ENCODE peak calls at places on chromosome 16, in nine cellular contexts. A, B, F, P, V, Q, X, G and N are unnamed samples. For H3K27me3 and H3K9me2, the result is how much of the 10 kb centered on the place peaks cover.

GRCh38 chr16:87126403-87127025 is 190.7 kb downstream of the C16orf95 start:
- DNase-seq in A (no peak), B (no peak), F (no peak), P (no peak), V (no peak), Q (no peak), X (no peak), G (no peak), N (no peak)

GRCh38 chr16:24328835-24329418 is 72.8 kb downstream of the CACNG3 start:
- DNase-seq in A (no peak), B (no peak), F (no peak), P (no peak), V (no peak), Q (no peak), X (no peak), G (peak), N (no peak)

GRCh38 chr16:48687421-48688038 is 77.5 kb upstream of the N4BP1 start:
- DNase-seq in A (peak), B (peak), F (peak), P (peak), V (peak), Q (peak), X (peak), G (peak), N (peak)

GRCh38 chr16:75208861-75209505 is 2.0 kb upstream of the CTRB2 start:
- DNase-seq in A (no peak), B (no peak), F (no peak), P (no peak), V (no peak), Q (no peak), X (no peak), G (no peak), N (no peak)

GRCh38 chr16:55257971-55258613 is 65.9 kb upstream of the IRX6 start:
- DNase-seq in A (peak), B (peak), F (no peak), P (peak), V (peak), Q (peak), X (peak), G (peak), N (no peak)

GRCh38 chr16:67158637-67159600 is 790 bp downstream of the TRADD start:
- DNase-seq in A (no peak), B (peak), F (peak), P (peak), V (peak), Q (peak), X (peak), G (peak), N (peak)

GRCh38 chr16:69179255-69180010 is 7.5 kb upstream of the SNTB2 start:
- DNase-seq in A (no peak), B (peak), F (peak), P (peak), V (peak), Q (peak), X (no peak), G (no peak), N (peak)

GRCh38 chr16:68022278-68022727 is 729 bp downstream of the DDX28 start:
- DNase-seq in A (no peak), B (peak), F (no peak), P (no peak), V (no peak), Q (no peak), X (no peak), G (no peak), N (no peak)

GRCh38 chr16:20807822-20808207 is 1.5 kb downstream of the REXO5 start:
- DNase-seq in A (no peak), B (no peak), F (no peak), P (no peak), V (no peak), Q (no peak), X (no peak), G (no peak), N (no peak)

GRCh38 chr16:47371615-47372014 is 89.2 kb downstream of the ITFG1 start:
- DNase-seq in A (no peak), B (no peak), F (no peak), P (no peak), V (no peak), Q (no peak), X (no peak), G (no peak), N (no peak)

GRCh38 chr16:746637-747036 is 5.8 kb upstream of the CIAO3 start:
- DNase-seq in A (no peak), B (no peak), F (no peak), P (no peak), V (no peak), Q (no peak), X (no peak), G (no peak), N (no peak)
- H3K27me3 ChIP-seq in A (under half), B (under half), F (half or more), P (under half), V (under half), Q (under half), X (under half), G (under half), N (under half)

DNA sequence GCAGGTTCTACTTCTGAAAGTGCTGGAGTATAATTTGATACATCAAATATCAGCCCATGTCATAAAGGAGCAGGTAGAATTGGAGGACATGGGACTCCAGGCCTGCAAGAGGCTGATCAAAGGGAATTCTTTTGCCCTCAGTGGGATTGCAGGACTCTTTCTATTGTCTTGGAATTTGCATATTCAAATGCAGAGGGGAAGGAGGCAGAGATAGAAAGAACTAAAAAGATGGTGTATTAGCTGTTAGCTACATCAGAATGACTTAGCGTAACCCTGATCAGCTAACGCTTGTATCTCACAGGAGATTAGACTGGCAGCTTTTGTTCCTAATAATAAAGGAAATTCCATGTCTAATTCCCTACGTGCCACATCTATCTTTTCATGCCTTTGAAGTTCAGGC is 1014.7 kb upstream of the RBFOX1 start:
- DNase-seq in A (no peak), B (no peak), F (no peak), P (no peak), V (no peak), Q (no peak), X (no peak), G (peak), N (no peak)
- H3K9me2 ChIP-seq in A (under half), B (under half), F (under half), P (under half), V (under half), Q (under half), X (under half), G (under half), N (under half)

GRCh38 chr16:56669005-56669839 is at the start of gene MT1H:
- DNase-seq in A (no peak), B (no peak), F (no peak), P (no peak), V (no peak), Q (no peak), X (peak), G (peak), N (no peak)
- H3K27me3 ChIP-seq in A (under half), B (under half), F (half or more), P (under half), V (under half), Q (half or more), X (under half), G (half or more), N (under half)

GRCh38 chr16:1345087-1345486 is 6.6 kb downstream of the TSR3 start:
- DNase-seq in A (no peak), B (no peak), F (no peak), P (no peak), V (no peak), Q (no peak), X (no peak), G (no peak), N (no peak)
- H3K9me2 ChIP-seq in A (under half), B (under half), F (under half), P (under half), V (under half), Q (under half), X (under half), G (under half), N (under half)

GRCh38 chr16:65760874-65761273 is 605.6 kb upstream of the CDH5 start:
- DNase-seq in A (no peak), B (no peak), F (no peak), P (no peak), V (no peak), Q (no peak), X (no peak), G (no peak), N (no peak)
- H3K27me3 ChIP-seq in A (under half), B (under half), F (under half), P (under half), V (under half), Q (under half), X (under half), G (under half), N (under half)

GRCh38 chr16:9114842-9115241 is 23.4 kb downstream of the HAPSTR1 start:
- DNase-seq in A (no peak), B (no peak), F (no peak), P (no peak), V (no peak), Q (no peak), X (no peak), G (no peak), N (no peak)

GRCh38 chr16:9112844-9113186 is 21.4 kb downstream of the HAPSTR1 start:
- DNase-seq in A (no peak), B (no peak), F (no peak), P (no peak), V (no peak), Q (no peak), X (no peak), G (no peak), N (no peak)

GRCh38 chr16:9112166-9112843 is 20.9 kb downstream of the HAPSTR1 start:
- DNase-seq in A (no peak), B (peak), F (no peak), P (no peak), V (no peak), Q (no peak), X (no peak), G (no peak), N (no peak)

GRCh38 chr16:9114112-9114511 is 22.7 kb downstream of the HAPSTR1 start:
- DNase-seq in A (no peak), B (no peak), F (no peak), P (no peak), V (no peak), Q (no peak), X (no peak), G (no peak), N (no peak)

DNA sequence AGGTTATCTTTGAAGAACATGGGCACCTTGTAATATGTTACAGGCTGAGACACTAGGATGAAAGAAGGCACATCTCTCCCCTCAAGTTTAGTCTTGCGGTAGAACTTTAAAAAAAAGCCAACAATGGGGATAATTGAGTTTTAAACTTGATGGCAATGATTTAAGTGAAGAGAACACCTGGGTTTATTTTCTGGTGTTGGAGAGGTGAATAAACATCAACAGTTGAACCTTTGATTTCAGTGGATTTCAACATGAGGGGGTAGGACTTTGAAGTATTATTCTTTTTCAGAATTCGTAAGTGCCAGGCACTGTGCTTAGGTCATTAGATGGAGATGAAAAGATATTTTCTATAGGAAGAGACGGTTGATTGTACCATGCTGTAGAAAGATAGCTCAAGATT is 22.3 kb downstream of the HAPSTR1 start:
- DNase-seq in A (no peak), B (no peak), F (no peak), P (no peak), V (no peak), Q (no peak), X (no peak), G (no peak), N (no peak)
- H3K9me2 ChIP-seq in A (under half), B (under half), F (under half), P (under half), V (under half), Q (under half), X (under half), G (under half), N (under half)